ENCODE peak calls at places on chromosomes 13 and 19, in six cellular contexts. B is amniotic stem cell, S is hypothalamus, C is adrenal gland, L is HEK293T, Z is GM20000. P is an unnamed sample.

GRCh38 chr19:38912600-38913514 is 871 bp upstream of the CCER2 start:
- DNase-seq in Z (no peak), S (no peak), C (no peak), L (no peak), B (no peak), P (no peak)

GRCh38 chr19:46520616-46521015 is 24.9 kb upstream of the PNMA8B start:
- DNase-seq in Z (no peak), B (no peak), L (no peak), S (no peak), C (no peak), P (no peak)

GRCh38 chr13:36154567-36155231 is 23.5 kb upstream of the DCLK1 start:
- DNase-seq in L (no peak), S (peak), C (no peak), Z (no peak), B (no peak), P (no peak)

GRCh38 chr19:41449079-41449864 is 6.3 kb downstream of the ERICH4 start:
- DNase-seq in C (peak), S (peak), Z (peak), B (no peak), L (peak), P (peak)

GRCh38 chr13:28340272-28340793 is 154.6 kb downstream of the FLT1 start:
- DNase-seq in C (no peak), S (no peak), B (no peak), Z (no peak), L (no peak), P (no peak)

GRCh38 chr19:35738021-35738886 is 4.0 kb downstream of the IGFLR1 start:
- DNase-seq in B (no peak), Z (no peak), C (peak), L (no peak), S (no peak), P (no peak)

GRCh38 chr19:8233370-8233769 is 24.2 kb downstream of the CERS4 start:
- DNase-seq in C (no peak), S (no peak), B (no peak), L (no peak), Z (no peak), P (no peak)

GRCh38 chr19:15891434-15891833 is 6.4 kb downstream of the CYP4F2 start:
- DNase-seq in C (no peak), B (no peak), Z (no peak), L (no peak), S (no peak), P (no peak)

GRCh38 chr19:8257052-8257443 is 47.9 kb downstream of the CERS4 start:
- DNase-seq in Z (no peak), C (no peak), S (no peak), L (no peak), B (no peak), P (no peak)

GRCh38 chr19:35790981-35791813 is 15.8 kb downstream of the ARHGAP33 start:
- DNase-seq in B (no peak), C (no peak), L (no peak), S (no peak), Z (no peak), P (no peak)

GRCh38 chr19:29188704-29189375 is 24.1 kb downstream of the UQCRFS1 start:
- DNase-seq in L (no peak), Z (no peak), S (no peak), C (no peak), B (no peak), P (no peak)

GRCh38 chr13:52892925-52893324 is 44.5 kb upstream of the PCDH8 start:
- DNase-seq in B (no peak), S (no peak), L (no peak), C (no peak), Z (no peak), P (no peak)

GRCh38 chr13:67438465-67438864 is 208.3 kb upstream of the PCDH9 start:
- DNase-seq in S (no peak), L (peak), C (no peak), B (no peak), Z (no peak), P (no peak)

GRCh38 chr19:18847516-18848463 is 16.0 kb downstream of the UPF1 start:
- DNase-seq in C (no peak), Z (no peak), S (no peak), L (no peak), B (no peak), P (no peak)

GRCh38 chr13:94061316-94061715 is 418.2 kb downstream of the DCT start:
- DNase-seq in B (peak), L (no peak), C (no peak), S (no peak), Z (no peak), P (no peak)

GRCh38 chr19:19619121-19619848 is 798 bp upstream of the PBX4 start:
- DNase-seq in L (no peak), S (no peak), B (no peak), Z (no peak), C (no peak), P (no peak)

GRCh38 chr19:10604460-10604980 is 17.4 kb upstream of the AP1M2 start:
- DNase-seq in B (no peak), L (no peak), Z (peak), C (no peak), S (no peak), P (no peak)

GRCh38 chr13:93227906-93228801 is 1.5 kb downstream of the GPC6 start:
- DNase-seq in Z (no peak), L (peak), B (peak), S (peak), C (peak), P (peak)